ENCODE peak calls at places on chromosomes 12 and 14, in six cellular contexts. H is bronchial epithelial cell, J is AG09309, P is mesothelial cell of epicardium, L is MCF 10A, X is fibroblast of the aortic adventitia. G is an unnamed sample.
A peak's percentile ranks its signal among the peaks of the same experiment; 100 is the strongest.

GRCh38 chr12:131390408-131391100 is 320.3 kb upstream of the SFSWAP start:
- DNase-seq in P (peak; percentile 68), X (no peak), L (peak; percentile 66), H (peak; percentile 3), J (no peak), G (peak; percentile 82)

GRCh38 chr12:70849265-70849960 is 71.1 kb downstream of the PTPRR start:
- DNase-seq in X (peak; percentile 87), L (peak; percentile 60), H (peak; percentile 41), J (no peak), P (no peak), G (no peak)

GRCh38 chr12:57625261-57626032 is 7.6 kb downstream of the B4GALNT1 start:
- DNase-seq in X (no peak), L (no peak), J (no peak), P (no peak), H (no peak), G (no peak)

GRCh38 chr12:288687-289086 is 26.1 kb upstream of the SLC6A13 start:
- DNase-seq in J (peak; percentile 49), X (peak; percentile 81), L (peak; percentile 46), H (peak; percentile 77), P (no peak), G (no peak)

GRCh38 chr12:29073631-29074239 is 75.3 kb upstream of the FAR2 start:
- DNase-seq in P (no peak), J (peak; percentile 34), X (peak; percentile 74), H (peak; percentile 50), L (peak; percentile 49), G (no peak)

GRCh38 chr12:78271546-78271945 is 440.9 kb downstream of the NAV3 start:
- DNase-seq in H (peak; percentile 55), X (peak; percentile 23), P (no peak), L (peak; percentile 28), J (no peak), G (no peak)

GRCh38 chr14:102775855-102776760 is 1.1 kb upstream of the TRAF3 start:
- DNase-seq in J (no peak), L (peak; percentile 46), X (peak; percentile 73), P (no peak), H (peak; percentile 62), G (no peak)

GRCh38 chr14:98370352-98370751 is 901.6 kb downstream of the BCL11B start:
- DNase-seq in H (peak; percentile 80), L (no peak), J (no peak), X (no peak), P (no peak), G (no peak)

GRCh38 chr14:102948698-102949061 is 26.2 kb downstream of the AMN start:
- DNase-seq in H (no peak), L (no peak), X (no peak), P (no peak), J (no peak), G (no peak)

GRCh38 chr14:45199246-45199645 is 53.8 kb downstream of the MIS18BP1 start:
- DNase-seq in X (peak; percentile 46), L (peak; percentile 17), J (no peak), H (peak; percentile 60), P (no peak), G (no peak)

GRCh38 chr12:75891072-75891471 is 140.5 kb downstream of the PHLDA1 start:
- DNase-seq in H (peak; percentile 27), J (no peak), P (no peak), X (no peak), L (no peak), G (no peak)

GRCh38 chr14:64968651-64969050 is 3.5 kb downstream of the RAB15 start:
- DNase-seq in H (no peak), J (no peak), L (no peak), P (no peak), X (no peak), G (no peak)

GRCh38 chr14:103624860-103625259 is 4.2 kb upstream of the KLC1 start:
- DNase-seq in P (no peak), H (peak; percentile 80), J (no peak), L (peak; percentile 73), X (peak; percentile 83), G (no peak)

GRCh38 chr14:103133213-103134140 is 10.2 kb downstream of the TNFAIP2 start:
- DNase-seq in X (no peak), J (no peak), P (no peak), L (no peak), H (no peak), G (no peak)

GRCh38 chr14:42944284-42944683 is 1337.6 kb downstream of the LRFN5 start:
- DNase-seq in J (no peak), X (peak; percentile 67), L (peak; percentile 64), H (no peak), P (no peak), G (no peak)

GRCh38 chr12:118355838-118356237 is 16.9 kb downstream of the TAOK3 start:
- DNase-seq in P (no peak), J (no peak), H (no peak), L (no peak), X (no peak), G (no peak)

GRCh38 chr12:89995870-89996269 is 287.2 kb upstream of the ATP2B1 start:
- DNase-seq in X (no peak), H (no peak), P (no peak), L (no peak), J (no peak), G (no peak)

GRCh38 chr14:104970231-104971068 is 7.7 kb downstream of the AHNAK2 start:
- DNase-seq in X (peak; percentile 95), P (no peak), L (peak; percentile 92), H (peak; percentile 86), J (peak; percentile 55), G (no peak)

GRCh38 chr12:124752437-124753229 is 111.0 kb downstream of the SCARB1 start:
- DNase-seq in J (no peak), P (no peak), X (peak; percentile 71), L (peak; percentile 78), H (no peak), G (no peak)

GRCh38 chr14:93655078-93655750 is 133.1 kb downstream of the PRIMA1 start:
- DNase-seq in H (peak; percentile 62), P (no peak), X (peak; percentile 57), J (peak; percentile 8), L (peak; percentile 72), G (peak; percentile 31)

GRCh38 chr12:82524636-82525035 is 162.1 kb upstream of the TMTC2 start:
- DNase-seq in J (no peak), L (no peak), P (no peak), X (no peak), H (no peak), G (no peak)

GRCh38 chr12:132806857-132807256 is 21.8 kb downstream of the GOLGA3 start:
- DNase-seq in P (no peak), X (no peak), H (no peak), L (no peak), J (no peak), G (no peak)

GRCh38 chr14:30928462-30928861 is 54.1 kb downstream of the COCH start:
- DNase-seq in J (no peak), X (peak; percentile 18), L (no peak), P (no peak), H (no peak), G (no peak)

GRCh38 chr12:57754411-57755193 is at the start of gene MARCHF9:
- DNase-seq in L (peak; percentile 71), J (no peak), H (peak; percentile 76), P (no peak), X (no peak), G (no peak)

GRCh38 chr14:21987937-21988336 is 314.3 kb upstream of the OR4E1 start:
- DNase-seq in J (no peak), X (peak; percentile 2), H (peak; percentile 49), L (peak; percentile 52), P (no peak), G (no peak)

GRCh38 chr14:104688755-104689619 is at the start of gene INF2:
- DNase-seq in J (no peak), P (peak; percentile 58), H (no peak), L (peak; percentile 76), X (peak; percentile 42), G (peak; percentile 52)

GRCh38 chr12:71742998-71743397 is 11.7 kb upstream of the RAB21 start:
- DNase-seq in X (no peak), J (no peak), L (no peak), H (no peak), P (no peak), G (no peak)

GRCh38 chr12:92039048-92039447 is 106.6 kb downstream of the BTG1 start:
- DNase-seq in H (no peak), X (no peak), J (no peak), L (no peak), P (no peak), G (no peak)

GRCh38 chr12:53381739-53382630 is 2.0 kb downstream of the SP1 start:
- DNase-seq in J (no peak), X (peak; percentile 77), L (peak; percentile 94), P (no peak), H (peak; percentile 96), G (no peak)
- TF ChIP-seq CTCF in J (peak; percentile 56), X (peak; percentile 50), L (peak; percentile 54), P (peak; percentile 12), H (peak; percentile 72), G (peak; percentile 48)

GRCh38 chr12:116714175-116714574 is 23.7 kb downstream of the SPRING1 start:
- DNase-seq in L (no peak), X (no peak), P (no peak), H (no peak), J (no peak), G (no peak)

GRCh38 chr12:116717466-116718457 is 20.1 kb downstream of the SPRING1 start:
- DNase-seq in X (peak; percentile 86), P (no peak), J (no peak), H (no peak), L (no peak), G (no peak)

GRCh38 chr12:116710367-116710766 is 27.5 kb downstream of the SPRING1 start:
- DNase-seq in P (no peak), L (no peak), X (no peak), H (no peak), J (no peak), G (no peak)

GRCh38 chr12:116712458-116713303 is 25.2 kb downstream of the SPRING1 start:
- DNase-seq in X (no peak), H (peak; percentile 83), P (no peak), J (no peak), L (no peak), G (no peak)

DNA sequence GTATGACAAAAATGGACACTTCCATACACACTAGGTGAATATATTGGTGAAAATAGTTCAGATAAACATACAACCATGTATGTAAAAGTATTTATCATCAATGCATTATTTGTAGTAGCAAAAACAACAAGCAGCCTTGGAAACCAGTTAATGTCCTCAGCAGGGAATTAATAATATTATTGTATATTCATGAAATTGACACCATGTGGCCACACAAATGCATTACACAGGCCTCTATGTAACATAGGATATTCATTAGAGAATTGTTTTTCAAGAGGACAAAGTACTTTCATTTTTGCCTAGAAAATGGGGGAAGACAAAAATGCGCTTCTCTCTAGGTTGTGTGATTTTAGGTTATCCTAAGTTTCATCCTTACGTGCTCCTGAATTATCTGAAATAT is 24.3 kb downstream of the SPRING1 start:
- DNase-seq in L (no peak), X (no peak), H (no peak), J (no peak), P (no peak), G (no peak)
- TF ChIP-seq CTCF in L (no peak), X (no peak), H (no peak), J (no peak), P (no peak), G (peak; percentile 18)

GRCh38 chr12:100138048-100138907 is 4.4 kb downstream of the BLTP3B start:
- DNase-seq in X (peak; percentile 24), P (no peak), L (peak; percentile 45), H (peak; percentile 51), J (no peak), G (no peak)
- TF ChIP-seq CTCF in X (peak; percentile 41), P (no peak), L (peak; percentile 23), H (peak; percentile 48), J (peak; percentile 30), G (peak; percentile 18)

GRCh38 chr14:100140452-100141132 is 18.9 kb downstream of the DEGS2 start:
- DNase-seq in L (no peak), X (no peak), P (no peak), H (peak; percentile 31), J (no peak), G (peak; percentile 43)
- TF ChIP-seq CTCF in L (no peak), X (no peak), P (no peak), H (peak; percentile 46), J (no peak), G (peak; percentile 67)

G was measured in progenitor cell of endocrine pancreas.